ENCODE peak calls at places on chromosomes 6 and 20, in ten cellular contexts. One of them, this sample, is unnamed.

GRCh38 chr6:7312616-7313504 is at the start of gene SSR1:
- DNase-seq in stomach: peak; percentile 98
- DNase-seq in bronchial epithelial cell: peak; percentile 86
- DNase-seq in pancreas: peak; percentile 99
- DNase-seq in HCT116: peak; percentile 85
- DNase-seq in spleen: peak; percentile 100
- DNase-seq in Peyer's patch: peak; percentile 97
- DNase-seq in hepatocyte: peak; percentile 100
- DNase-seq in ovary: peak; percentile 98
- DNase-seq in sigmoid colon: peak; percentile 99
- DNase-seq in this sample: peak; percentile 97

GRCh38 chr6:27791182-27791939 is 120.8 kb downstream of the OR2B2 start:
- DNase-seq in stomach: peak; percentile 43
- DNase-seq in bronchial epithelial cell: peak; percentile 77
- DNase-seq in pancreas: no peak
- DNase-seq in HCT116: peak; percentile 75
- DNase-seq in spleen: no peak
- DNase-seq in Peyer's patch: no peak
- DNase-seq in hepatocyte: peak; percentile 83
- DNase-seq in ovary: peak; percentile 78
- DNase-seq in sigmoid colon: peak; percentile 80
- DNase-seq in this sample: no peak

GRCh38 chr6:82396964-82397761 is 33.5 kb downstream of the TPBG start:
- DNase-seq in stomach: no peak
- DNase-seq in bronchial epithelial cell: peak; percentile 99
- DNase-seq in pancreas: no peak
- DNase-seq in HCT116: peak; percentile 89
- DNase-seq in spleen: no peak
- DNase-seq in Peyer's patch: no peak
- DNase-seq in hepatocyte: no peak
- DNase-seq in ovary: no peak
- DNase-seq in sigmoid colon: no peak
- DNase-seq in this sample: no peak

GRCh38 chr6:148736779-148737412 is 9.9 kb upstream of the UST start:
- DNase-seq in stomach: no peak
- DNase-seq in bronchial epithelial cell: peak; percentile 35
- DNase-seq in pancreas: no peak
- DNase-seq in HCT116: no peak
- DNase-seq in spleen: no peak
- DNase-seq in Peyer's patch: no peak
- DNase-seq in hepatocyte: no peak
- DNase-seq in ovary: no peak
- DNase-seq in sigmoid colon: no peak
- DNase-seq in this sample: no peak

GRCh38 chr20:44089987-44090674 is 96.9 kb downstream of the JPH2 start:
- DNase-seq in stomach: no peak
- DNase-seq in bronchial epithelial cell: peak; percentile 98
- DNase-seq in pancreas: no peak
- DNase-seq in HCT116: peak; percentile 61
- DNase-seq in spleen: no peak
- DNase-seq in Peyer's patch: no peak
- DNase-seq in hepatocyte: peak; percentile 44
- DNase-seq in ovary: no peak
- DNase-seq in sigmoid colon: peak; percentile 35
- DNase-seq in this sample: peak; percentile 40

GRCh38 chr6:82322386-82322785 is 41.2 kb upstream of the TPBG start:
- DNase-seq in stomach: no peak
- DNase-seq in bronchial epithelial cell: no peak
- DNase-seq in pancreas: no peak
- DNase-seq in HCT116: no peak
- DNase-seq in spleen: no peak
- DNase-seq in Peyer's patch: no peak
- DNase-seq in hepatocyte: no peak
- DNase-seq in ovary: no peak
- DNase-seq in sigmoid colon: no peak
- DNase-seq in this sample: no peak

GRCh38 chr6:169810066-169810989 is 58.9 kb downstream of the ERMARD start:
- DNase-seq in stomach: no peak
- DNase-seq in bronchial epithelial cell: peak; percentile 18
- DNase-seq in pancreas: no peak
- DNase-seq in HCT116: peak; percentile 23
- DNase-seq in spleen: peak; percentile 67
- DNase-seq in Peyer's patch: no peak
- DNase-seq in hepatocyte: peak; percentile 77
- DNase-seq in ovary: no peak
- DNase-seq in sigmoid colon: no peak
- DNase-seq in this sample: no peak

GRCh38 chr6:28537509-28538140 is 11.9 kb downstream of the GPX5 start:
- DNase-seq in stomach: no peak
- DNase-seq in bronchial epithelial cell: peak; percentile 47
- DNase-seq in pancreas: no peak
- DNase-seq in HCT116: peak; percentile 90
- DNase-seq in spleen: no peak
- DNase-seq in Peyer's patch: no peak
- DNase-seq in hepatocyte: peak; percentile 60
- DNase-seq in ovary: no peak
- DNase-seq in sigmoid colon: no peak
- DNase-seq in this sample: no peak

GRCh38 chr6:130980310-130981032 is 82.6 kb downstream of the EPB41L2 start:
- DNase-seq in stomach: no peak
- DNase-seq in bronchial epithelial cell: no peak
- DNase-seq in pancreas: no peak
- DNase-seq in HCT116: no peak
- DNase-seq in spleen: no peak
- DNase-seq in Peyer's patch: no peak
- DNase-seq in hepatocyte: no peak
- DNase-seq in ovary: no peak
- DNase-seq in sigmoid colon: no peak
- DNase-seq in this sample: no peak

GRCh38 chr20:25005220-25005619 is 12.7 kb upstream of the APMAP start:
- DNase-seq in stomach: peak; percentile 73
- DNase-seq in bronchial epithelial cell: no peak
- DNase-seq in pancreas: no peak
- DNase-seq in HCT116: no peak
- DNase-seq in spleen: no peak
- DNase-seq in Peyer's patch: peak; percentile 8
- DNase-seq in hepatocyte: no peak
- DNase-seq in ovary: peak; percentile 64
- DNase-seq in sigmoid colon: peak; percentile 82
- DNase-seq in this sample: no peak

GRCh38 chr6:586553-586952 is 70.3 kb downstream of the HUS1B start:
- DNase-seq in stomach: no peak
- DNase-seq in bronchial epithelial cell: peak; percentile 73
- DNase-seq in pancreas: no peak
- DNase-seq in HCT116: peak; percentile 19
- DNase-seq in spleen: no peak
- DNase-seq in Peyer's patch: no peak
- DNase-seq in hepatocyte: no peak
- DNase-seq in ovary: no peak
- DNase-seq in sigmoid colon: no peak
- DNase-seq in this sample: no peak

GRCh38 chr20:31720486-31721407 is 1.9 kb downstream of the BCL2L1 start:
- DNase-seq in stomach: peak; percentile 36
- DNase-seq in bronchial epithelial cell: peak; percentile 22
- DNase-seq in pancreas: no peak
- DNase-seq in HCT116: no peak
- DNase-seq in spleen: no peak
- DNase-seq in Peyer's patch: peak; percentile 22
- DNase-seq in hepatocyte: peak; percentile 78
- DNase-seq in ovary: peak; percentile 22
- DNase-seq in sigmoid colon: no peak
- DNase-seq in this sample: no peak

GRCh38 chr6:169070506-169071176 is 183.0 kb downstream of the THBS2 start:
- DNase-seq in stomach: peak; percentile 37
- DNase-seq in bronchial epithelial cell: peak; percentile 80
- DNase-seq in pancreas: no peak
- DNase-seq in HCT116: peak; percentile 88
- DNase-seq in spleen: no peak
- DNase-seq in Peyer's patch: peak; percentile 31
- DNase-seq in hepatocyte: peak; percentile 80
- DNase-seq in ovary: peak; percentile 65
- DNase-seq in sigmoid colon: peak; percentile 97
- DNase-seq in this sample: peak; percentile 56

DNA sequence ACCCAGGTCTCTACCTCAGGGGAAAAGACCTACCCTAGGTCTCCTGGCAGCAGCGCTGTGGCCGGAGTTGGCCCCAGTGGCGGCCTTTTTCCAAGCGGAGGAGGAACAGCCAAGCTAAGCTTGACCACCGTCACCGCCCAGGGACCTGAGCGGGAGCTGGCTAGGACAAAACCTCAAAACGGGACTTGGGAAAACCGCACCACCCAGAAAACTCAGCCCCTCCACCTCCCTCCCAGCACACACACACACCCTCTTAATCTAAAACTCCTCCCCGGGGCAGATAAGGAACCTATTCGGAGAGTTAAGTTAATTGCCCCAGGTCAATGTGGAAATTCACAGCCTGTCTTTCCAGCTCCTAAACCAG is 2.7 kb upstream of the TRERF1 start:
- DNase-seq in stomach: peak; percentile 69
- DNase-seq in bronchial epithelial cell: no peak
- DNase-seq in pancreas: peak; percentile 66
- DNase-seq in HCT116: no peak
- DNase-seq in spleen: no peak
- DNase-seq in Peyer's patch: no peak
- DNase-seq in hepatocyte: peak; percentile 32
- DNase-seq in ovary: peak; percentile 50
- DNase-seq in sigmoid colon: no peak
- DNase-seq in this sample: peak; percentile 66
- H3K4me3 ChIP-seq in stomach: peak overlapping the region; percentile 93
- H3K4me3 ChIP-seq in bronchial epithelial cell: no peak overlapping the region
- H3K4me3 ChIP-seq in pancreas: no peak overlapping the region
- H3K4me3 ChIP-seq in HCT116: no peak overlapping the region
- H3K4me3 ChIP-seq in spleen: no peak overlapping the region
- H3K4me3 ChIP-seq in Peyer's patch: no peak overlapping the region
- H3K4me3 ChIP-seq in hepatocyte: peak overlapping the region; percentile 91
- H3K4me3 ChIP-seq in ovary: peak overlapping the region; percentile 85
- H3K4me3 ChIP-seq in sigmoid colon: peak overlapping the region; percentile 66
- H3K4me3 ChIP-seq in this sample: no peak overlapping the region

DNA sequence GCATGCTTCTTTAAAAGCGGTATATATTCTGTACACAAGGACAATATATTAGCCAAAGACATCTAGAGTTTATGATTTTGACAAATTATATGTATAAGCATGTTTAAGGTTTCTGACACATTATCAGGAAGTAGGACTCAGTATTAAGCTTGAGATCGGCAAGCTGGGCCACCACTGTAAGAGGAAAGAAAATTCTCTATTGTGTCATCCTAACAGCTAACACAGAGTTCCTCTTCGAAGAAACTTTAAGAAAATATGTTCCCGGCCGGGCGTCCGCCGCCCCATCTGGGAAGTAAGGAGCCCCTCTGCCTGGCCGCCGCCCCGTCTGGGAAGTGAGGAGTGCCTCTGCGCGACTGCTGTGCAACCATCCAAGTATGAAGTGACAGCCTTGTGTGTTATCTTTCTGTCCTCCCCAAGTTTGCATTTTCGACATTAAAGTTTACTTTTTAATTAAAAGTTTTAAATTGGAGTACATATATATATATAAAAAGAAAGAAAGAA is 23.0 kb downstream of the USP49 start:
- DNase-seq in stomach: no peak
- DNase-seq in bronchial epithelial cell: no peak
- DNase-seq in pancreas: no peak
- DNase-seq in HCT116: no peak
- DNase-seq in spleen: peak; percentile 72
- DNase-seq in Peyer's patch: no peak
- DNase-seq in hepatocyte: no peak
- DNase-seq in ovary: no peak
- DNase-seq in sigmoid colon: no peak
- DNase-seq in this sample: no peak
- TF ChIP-seq CTCF in stomach: no peak
- TF ChIP-seq CTCF in bronchial epithelial cell: no peak
- TF ChIP-seq CTCF in pancreas: no peak
- TF ChIP-seq CTCF in HCT116: no peak
- TF ChIP-seq CTCF in spleen: no peak
- TF ChIP-seq CTCF in Peyer's patch: no peak
- TF ChIP-seq CTCF in hepatocyte: no peak
- TF ChIP-seq CTCF in ovary: no peak
- TF ChIP-seq CTCF in sigmoid colon: no peak
- TF ChIP-seq CTCF in this sample: no peak

GRCh38 chr6:31641370-31641769 is 11.1 kb downstream of the BAG6 start:
- DNase-seq in stomach: no peak
- DNase-seq in bronchial epithelial cell: no peak
- DNase-seq in pancreas: no peak
- DNase-seq in HCT116: no peak
- DNase-seq in spleen: no peak
- DNase-seq in Peyer's patch: no peak
- DNase-seq in hepatocyte: no peak
- DNase-seq in ovary: no peak
- DNase-seq in sigmoid colon: no peak
- DNase-seq in this sample: no peak

GRCh38 chr6:31639043-31639442 is 13.4 kb downstream of the BAG6 start:
- DNase-seq in stomach: no peak
- DNase-seq in bronchial epithelial cell: no peak
- DNase-seq in pancreas: no peak
- DNase-seq in HCT116: no peak
- DNase-seq in spleen: no peak
- DNase-seq in Peyer's patch: no peak
- DNase-seq in hepatocyte: no peak
- DNase-seq in ovary: no peak
- DNase-seq in sigmoid colon: no peak
- DNase-seq in this sample: no peak

GRCh38 chr6:31640612-31641011 is 11.8 kb downstream of the BAG6 start:
- DNase-seq in stomach: no peak
- DNase-seq in bronchial epithelial cell: no peak
- DNase-seq in pancreas: no peak
- DNase-seq in HCT116: no peak
- DNase-seq in spleen: no peak
- DNase-seq in Peyer's patch: no peak
- DNase-seq in hepatocyte: no peak
- DNase-seq in ovary: no peak
- DNase-seq in sigmoid colon: no peak
- DNase-seq in this sample: no peak

GRCh38 chr6:31636698-31637596 is 15.5 kb downstream of the BAG6 start:
- DNase-seq in stomach: no peak
- DNase-seq in bronchial epithelial cell: no peak
- DNase-seq in pancreas: no peak
- DNase-seq in HCT116: no peak
- DNase-seq in spleen: no peak
- DNase-seq in Peyer's patch: no peak
- DNase-seq in hepatocyte: no peak
- DNase-seq in ovary: no peak
- DNase-seq in sigmoid colon: no peak
- DNase-seq in this sample: no peak

GRCh38 chr6:31639449-31639861 is 13.0 kb downstream of the BAG6 start:
- DNase-seq in stomach: no peak
- DNase-seq in bronchial epithelial cell: no peak
- DNase-seq in pancreas: no peak
- DNase-seq in HCT116: no peak
- DNase-seq in spleen: no peak
- DNase-seq in Peyer's patch: no peak
- DNase-seq in hepatocyte: no peak
- DNase-seq in ovary: no peak
- DNase-seq in sigmoid colon: no peak
- DNase-seq in this sample: no peak
- H3K36me3 ChIP-seq in stomach: peaks cover 100% of the 10 kb centered on the region
- H3K36me3 ChIP-seq in bronchial epithelial cell: peaks cover 56% of the 10 kb centered on the region
- H3K36me3 ChIP-seq in pancreas: peaks cover 16% of the 10 kb centered on the region
- H3K36me3 ChIP-seq in HCT116: peaks cover 59% of the 10 kb centered on the region
- H3K36me3 ChIP-seq in spleen: peaks cover 99% of the 10 kb centered on the region
- H3K36me3 ChIP-seq in Peyer's patch: peaks cover 99% of the 10 kb centered on the region
- H3K36me3 ChIP-seq in hepatocyte: no peaks in the 10 kb centered on the region
- H3K36me3 ChIP-seq in ovary: peaks cover 3% of the 10 kb centered on the region
- H3K36me3 ChIP-seq in sigmoid colon: peaks cover 96% of the 10 kb centered on the region
- H3K36me3 ChIP-seq in this sample: peaks cover 17% of the 10 kb centered on the region

GRCh38 chr6:16331328-16332174 is 93.2 kb downstream of the GMPR start:
- DNase-seq in stomach: peak; percentile 72
- DNase-seq in bronchial epithelial cell: peak; percentile 60
- DNase-seq in pancreas: no peak
- DNase-seq in HCT116: no peak
- DNase-seq in spleen: peak; percentile 89
- DNase-seq in Peyer's patch: peak; percentile 52
- DNase-seq in hepatocyte: peak; percentile 83
- DNase-seq in ovary: peak; percentile 82
- DNase-seq in sigmoid colon: peak; percentile 85
- DNase-seq in this sample: peak; percentile 57
- H3K4me3 ChIP-seq in stomach: no peak overlapping the region
- H3K4me3 ChIP-seq in bronchial epithelial cell: no peak overlapping the region
- H3K4me3 ChIP-seq in pancreas: no peak overlapping the region
- H3K4me3 ChIP-seq in HCT116: no peak overlapping the region
- H3K4me3 ChIP-seq in spleen: no peak overlapping the region
- H3K4me3 ChIP-seq in Peyer's patch: peak overlapping the region; percentile 9
- H3K4me3 ChIP-seq in hepatocyte: no peak overlapping the region
- H3K4me3 ChIP-seq in ovary: no peak overlapping the region
- H3K4me3 ChIP-seq in sigmoid colon: no peak overlapping the region
- H3K4me3 ChIP-seq in this sample: no peak overlapping the region